ENCODE peak calls at places on chromosome 16, in six cellular contexts. M, R, E, Z, P and C are unnamed samples.

GRCh38 chr16:8753411-8754054 is 43.9 kb downstream of the TMEM186 start:
- DNase-seq in M (no peak), R (no peak), E (no peak), Z (no peak), P (no peak), C (no peak)

GRCh38 chr16:68417711-68418301 is 30.5 kb downstream of the SMPD3 start:
- DNase-seq in M (peak; percentile 40), R (peak; percentile 37), E (no peak), Z (no peak), P (peak; percentile 16), C (peak; percentile 47)

GRCh38 chr16:424623-425081 is 797 bp upstream of the RAB11FIP3 start:
- DNase-seq in M (peak; percentile 52), R (no peak), E (peak; percentile 41), Z (no peak), P (peak; percentile 40), C (peak; percentile 30)

GRCh38 chr16:11359370-11359769 is 14.1 kb downstream of the RMI2 start:
- DNase-seq in M (no peak), R (no peak), E (no peak), Z (no peak), P (no peak), C (no peak)

GRCh38 chr16:85879975-85880831 is 18.8 kb upstream of the IRF8 start:
- DNase-seq in M (no peak), R (no peak), E (no peak), Z (no peak), P (no peak), C (no peak)

GRCh38 chr16:50940275-50940854 is 198.5 kb downstream of the CYLD start:
- DNase-seq in M (no peak), R (no peak), E (peak; percentile 95), Z (no peak), P (no peak), C (no peak)

GRCh38 chr16:61915569-61915968 is 120.7 kb downstream of the CDH8 start:
- DNase-seq in M (no peak), R (no peak), E (no peak), Z (no peak), P (no peak), C (no peak)

GRCh38 chr16:86354641-86355040 is 155.7 kb upstream of the FOXF1 start:
- DNase-seq in M (no peak), R (no peak), E (no peak), Z (no peak), P (no peak), C (no peak)

GRCh38 chr16:508884-509736 is 18.4 kb upstream of the CAPN15 start:
- DNase-seq in M (peak; percentile 70), R (no peak), E (peak; percentile 22), Z (no peak), P (no peak), C (peak; percentile 92)

GRCh38 chr16:30351586-30352419 is 3.3 kb downstream of the CD2BP2 start:
- DNase-seq in M (peak; percentile 97), R (no peak), E (no peak), Z (no peak), P (peak; percentile 75), C (peak; percentile 95)

GRCh38 chr16:51327001-51327400 is 175.9 kb upstream of the SALL1 start:
- DNase-seq in M (no peak), R (no peak), E (no peak), Z (no peak), P (no peak), C (no peak)

GRCh38 chr16:89375021-89375420 is 115.3 kb downstream of the ANKRD11 start:
- DNase-seq in M (no peak), R (peak; percentile 44), E (peak; percentile 88), Z (no peak), P (no peak), C (no peak)

GRCh38 chr16:86865866-86866675 is 287.7 kb downstream of the FOXL1 start:
- DNase-seq in M (peak; percentile 30), R (no peak), E (no peak), Z (no peak), P (peak; percentile 83), C (peak; percentile 96)